ENCODE peak calls at places on chromosome 15, in eight cellular contexts. One of them, this sample, is unnamed. For H3K36me3, the result is how much of the 10 kb centered on the place peaks cover.

GRCh38 chr15:57598346-57598745 is 6.6 kb downstream of the MYZAP start:
- DNase-seq in adrenal gland: no peak
- DNase-seq in naive thymus-derived CD4-positive, alpha-beta T cell: no peak
- DNase-seq in effector memory CD4-positive, alpha-beta T cell: no peak
- DNase-seq in neural progenitor cell: no peak
- DNase-seq in osteoblast: no peak
- DNase-seq in Caco-2: no peak
- DNase-seq in keratinocyte: no peak
- DNase-seq in this sample: no peak

GRCh38 chr15:71342658-71343057 is 227.4 kb downstream of the THSD4 start:
- DNase-seq in adrenal gland: no peak
- DNase-seq in Caco-2: no peak
- DNase-seq in osteoblast: no peak
- DNase-seq in naive thymus-derived CD4-positive, alpha-beta T cell: no peak
- DNase-seq in effector memory CD4-positive, alpha-beta T cell: no peak
- DNase-seq in neural progenitor cell: no peak
- DNase-seq in keratinocyte: no peak
- DNase-seq in this sample: no peak

GRCh38 chr15:37032091-37032775 is 68.1 kb downstream of the MEIS2 start:
- DNase-seq in naive thymus-derived CD4-positive, alpha-beta T cell: no peak
- DNase-seq in Caco-2: no peak
- DNase-seq in adrenal gland: no peak
- DNase-seq in keratinocyte: no peak
- DNase-seq in neural progenitor cell: no peak
- DNase-seq in effector memory CD4-positive, alpha-beta T cell: no peak
- DNase-seq in osteoblast: no peak
- DNase-seq in this sample: peak

GRCh38 chr15:39400821-39401550 is 179.9 kb upstream of the THBS1 start:
- DNase-seq in Caco-2: no peak
- DNase-seq in effector memory CD4-positive, alpha-beta T cell: no peak
- DNase-seq in adrenal gland: peak
- DNase-seq in neural progenitor cell: no peak
- DNase-seq in osteoblast: peak
- DNase-seq in keratinocyte: no peak
- DNase-seq in naive thymus-derived CD4-positive, alpha-beta T cell: no peak
- DNase-seq in this sample: no peak

GRCh38 chr15:82046668-82047492 is 1.1 kb upstream of the MEX3B start:
- DNase-seq in effector memory CD4-positive, alpha-beta T cell: peak
- DNase-seq in adrenal gland: peak
- DNase-seq in keratinocyte: peak
- DNase-seq in osteoblast: peak
- DNase-seq in Caco-2: peak
- DNase-seq in naive thymus-derived CD4-positive, alpha-beta T cell: peak
- DNase-seq in neural progenitor cell: peak
- DNase-seq in this sample: peak

GRCh38 chr15:51909591-51909990 is 62.0 kb downstream of the LEO1 start:
- DNase-seq in osteoblast: no peak
- DNase-seq in adrenal gland: no peak
- DNase-seq in Caco-2: no peak
- DNase-seq in keratinocyte: no peak
- DNase-seq in neural progenitor cell: no peak
- DNase-seq in naive thymus-derived CD4-positive, alpha-beta T cell: no peak
- DNase-seq in effector memory CD4-positive, alpha-beta T cell: no peak
- DNase-seq in this sample: no peak

GRCh38 chr15:32763295-32763694 is 45.5 kb downstream of the GREM1 start:
- DNase-seq in osteoblast: no peak
- DNase-seq in keratinocyte: no peak
- DNase-seq in Caco-2: no peak
- DNase-seq in naive thymus-derived CD4-positive, alpha-beta T cell: no peak
- DNase-seq in adrenal gland: no peak
- DNase-seq in effector memory CD4-positive, alpha-beta T cell: no peak
- DNase-seq in neural progenitor cell: no peak
- DNase-seq in this sample: no peak

GRCh38 chr15:95872366-95872771 is 458.1 kb upstream of the NR2F2 start:
- DNase-seq in keratinocyte: no peak
- DNase-seq in osteoblast: peak
- DNase-seq in naive thymus-derived CD4-positive, alpha-beta T cell: no peak
- DNase-seq in adrenal gland: no peak
- DNase-seq in effector memory CD4-positive, alpha-beta T cell: no peak
- DNase-seq in neural progenitor cell: no peak
- DNase-seq in Caco-2: peak
- DNase-seq in this sample: no peak

GRCh38 chr15:25238126-25238525 is 200.7 kb downstream of the UBE3A start:
- DNase-seq in effector memory CD4-positive, alpha-beta T cell: no peak
- DNase-seq in adrenal gland: no peak
- DNase-seq in osteoblast: no peak
- DNase-seq in neural progenitor cell: no peak
- DNase-seq in Caco-2: no peak
- DNase-seq in naive thymus-derived CD4-positive, alpha-beta T cell: no peak
- DNase-seq in keratinocyte: no peak
- DNase-seq in this sample: no peak

GRCh38 chr15:79192462-79193036 is 90.0 kb upstream of the ANKRD34C start:
- DNase-seq in neural progenitor cell: no peak
- DNase-seq in effector memory CD4-positive, alpha-beta T cell: no peak
- DNase-seq in naive thymus-derived CD4-positive, alpha-beta T cell: no peak
- DNase-seq in osteoblast: no peak
- DNase-seq in adrenal gland: no peak
- DNase-seq in keratinocyte: no peak
- DNase-seq in Caco-2: no peak
- DNase-seq in this sample: no peak

GRCh38 chr15:72592103-72592502 is 62.4 kb upstream of the GOLGA6B start:
- DNase-seq in keratinocyte: no peak
- DNase-seq in effector memory CD4-positive, alpha-beta T cell: no peak
- DNase-seq in adrenal gland: no peak
- DNase-seq in naive thymus-derived CD4-positive, alpha-beta T cell: no peak
- DNase-seq in osteoblast: no peak
- DNase-seq in neural progenitor cell: no peak
- DNase-seq in Caco-2: no peak
- DNase-seq in this sample: no peak

GRCh38 chr15:76011611-76012010 is 613 bp downstream of the NRG4 start:
- DNase-seq in neural progenitor cell: no peak
- DNase-seq in adrenal gland: no peak
- DNase-seq in Caco-2: no peak
- DNase-seq in effector memory CD4-positive, alpha-beta T cell: no peak
- DNase-seq in osteoblast: no peak
- DNase-seq in naive thymus-derived CD4-positive, alpha-beta T cell: no peak
- DNase-seq in keratinocyte: no peak
- DNase-seq in this sample: no peak
- H3K4me3 ChIP-seq in neural progenitor cell: no peak
- H3K4me3 ChIP-seq in adrenal gland: no peak
- H3K4me3 ChIP-seq in Caco-2: peak
- H3K4me3 ChIP-seq in effector memory CD4-positive, alpha-beta T cell: no peak
- H3K4me3 ChIP-seq in osteoblast: no peak
- H3K4me3 ChIP-seq in naive thymus-derived CD4-positive, alpha-beta T cell: no peak
- H3K4me3 ChIP-seq in keratinocyte: peak
- H3K4me3 ChIP-seq in this sample: no peak

GRCh38 chr15:74451322-74451721 is 9.6 kb downstream of the UBL7 start:
- DNase-seq in keratinocyte: no peak
- DNase-seq in neural progenitor cell: no peak
- DNase-seq in osteoblast: no peak
- DNase-seq in naive thymus-derived CD4-positive, alpha-beta T cell: no peak
- DNase-seq in effector memory CD4-positive, alpha-beta T cell: no peak
- DNase-seq in adrenal gland: no peak
- DNase-seq in Caco-2: no peak
- DNase-seq in this sample: no peak
- H3K36me3 ChIP-seq in keratinocyte: under half
- H3K36me3 ChIP-seq in neural progenitor cell: under half
- H3K36me3 ChIP-seq in osteoblast: half or more
- H3K36me3 ChIP-seq in naive thymus-derived CD4-positive, alpha-beta T cell: half or more
- H3K36me3 ChIP-seq in effector memory CD4-positive, alpha-beta T cell: half or more
- H3K36me3 ChIP-seq in adrenal gland: under half
- H3K36me3 ChIP-seq in Caco-2: under half
- H3K36me3 ChIP-seq in this sample: under half

DNA sequence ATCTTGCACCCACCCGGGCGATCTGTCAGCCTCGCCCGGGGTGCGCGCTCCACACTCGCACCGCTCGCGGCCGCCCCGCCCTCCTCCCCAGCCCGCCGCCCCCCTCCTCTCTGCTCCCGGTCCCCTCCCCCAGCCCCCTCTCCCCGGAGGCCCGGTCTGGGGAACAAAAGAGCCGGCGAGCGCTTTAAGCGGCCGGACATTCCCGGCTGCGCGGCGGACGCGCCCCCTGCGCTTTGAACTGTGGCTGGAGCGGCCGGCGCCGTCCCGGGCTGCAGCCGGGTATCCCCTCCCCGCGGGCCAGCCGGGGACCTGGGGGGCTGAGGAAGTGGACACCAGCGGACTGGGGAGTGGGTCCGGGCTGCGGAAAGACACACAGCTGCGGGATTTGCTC is at the start of gene IGDCC3:
- DNase-seq in effector memory CD4-positive, alpha-beta T cell: no peak
- DNase-seq in naive thymus-derived CD4-positive, alpha-beta T cell: no peak
- DNase-seq in adrenal gland: no peak
- DNase-seq in Caco-2: peak
- DNase-seq in osteoblast: peak
- DNase-seq in keratinocyte: no peak
- DNase-seq in neural progenitor cell: peak
- DNase-seq in this sample: no peak
- H3K4me3 ChIP-seq in effector memory CD4-positive, alpha-beta T cell: peak
- H3K4me3 ChIP-seq in naive thymus-derived CD4-positive, alpha-beta T cell: peak
- H3K4me3 ChIP-seq in adrenal gland: no peak
- H3K4me3 ChIP-seq in Caco-2: peak
- H3K4me3 ChIP-seq in osteoblast: peak
- H3K4me3 ChIP-seq in keratinocyte: peak
- H3K4me3 ChIP-seq in neural progenitor cell: peak
- H3K4me3 ChIP-seq in this sample: peak

GRCh38 chr15:60349589-60349988 is 48.2 kb downstream of the ANXA2 start:
- DNase-seq in neural progenitor cell: no peak
- DNase-seq in adrenal gland: no peak
- DNase-seq in effector memory CD4-positive, alpha-beta T cell: no peak
- DNase-seq in Caco-2: no peak
- DNase-seq in keratinocyte: no peak
- DNase-seq in osteoblast: no peak
- DNase-seq in naive thymus-derived CD4-positive, alpha-beta T cell: no peak
- DNase-seq in this sample: no peak
- H3K36me3 ChIP-seq in neural progenitor cell: under half
- H3K36me3 ChIP-seq in adrenal gland: under half
- H3K36me3 ChIP-seq in effector memory CD4-positive, alpha-beta T cell: half or more
- H3K36me3 ChIP-seq in Caco-2: under half
- H3K36me3 ChIP-seq in keratinocyte: half or more
- H3K36me3 ChIP-seq in osteoblast: half or more
- H3K36me3 ChIP-seq in naive thymus-derived CD4-positive, alpha-beta T cell: under half
- H3K36me3 ChIP-seq in this sample: half or more

GRCh38 chr15:75713338-75713895 is 769 bp upstream of the CSPG4 start:
- DNase-seq in naive thymus-derived CD4-positive, alpha-beta T cell: no peak
- DNase-seq in keratinocyte: no peak
- DNase-seq in effector memory CD4-positive, alpha-beta T cell: no peak
- DNase-seq in neural progenitor cell: no peak
- DNase-seq in osteoblast: peak
- DNase-seq in adrenal gland: no peak
- DNase-seq in Caco-2: no peak
- DNase-seq in this sample: no peak
- H3K4me3 ChIP-seq in naive thymus-derived CD4-positive, alpha-beta T cell: no peak
- H3K4me3 ChIP-seq in keratinocyte: no peak
- H3K4me3 ChIP-seq in effector memory CD4-positive, alpha-beta T cell: no peak
- H3K4me3 ChIP-seq in neural progenitor cell: no peak
- H3K4me3 ChIP-seq in osteoblast: no peak
- H3K4me3 ChIP-seq in adrenal gland: no peak
- H3K4me3 ChIP-seq in Caco-2: no peak
- H3K4me3 ChIP-seq in this sample: no peak

GRCh38 chr15:89085289-89085906 is 2.9 kb upstream of the ABHD2 start:
- DNase-seq in effector memory CD4-positive, alpha-beta T cell: no peak
- DNase-seq in Caco-2: no peak
- DNase-seq in naive thymus-derived CD4-positive, alpha-beta T cell: no peak
- DNase-seq in osteoblast: peak
- DNase-seq in neural progenitor cell: no peak
- DNase-seq in keratinocyte: no peak
- DNase-seq in adrenal gland: no peak
- DNase-seq in this sample: no peak
- H3K36me3 ChIP-seq in effector memory CD4-positive, alpha-beta T cell: under half
- H3K36me3 ChIP-seq in Caco-2: under half
- H3K36me3 ChIP-seq in naive thymus-derived CD4-positive, alpha-beta T cell: under half
- H3K36me3 ChIP-seq in osteoblast: under half
- H3K36me3 ChIP-seq in neural progenitor cell: under half
- H3K36me3 ChIP-seq in keratinocyte: under half
- H3K36me3 ChIP-seq in adrenal gland: under half
- H3K36me3 ChIP-seq in this sample: under half

GRCh38 chr15:29570931-29571727 is 251.1 kb downstream of the TJP1 start:
- DNase-seq in neural progenitor cell: peak
- DNase-seq in effector memory CD4-positive, alpha-beta T cell: no peak
- DNase-seq in osteoblast: peak
- DNase-seq in Caco-2: peak
- DNase-seq in naive thymus-derived CD4-positive, alpha-beta T cell: no peak
- DNase-seq in keratinocyte: no peak
- DNase-seq in adrenal gland: no peak
- DNase-seq in this sample: no peak

GRCh38 chr15:29570121-29570930 is 251.9 kb downstream of the TJP1 start:
- DNase-seq in keratinocyte: no peak
- DNase-seq in effector memory CD4-positive, alpha-beta T cell: no peak
- DNase-seq in adrenal gland: no peak
- DNase-seq in neural progenitor cell: peak
- DNase-seq in osteoblast: peak
- DNase-seq in naive thymus-derived CD4-positive, alpha-beta T cell: no peak
- DNase-seq in Caco-2: peak
- DNase-seq in this sample: no peak

GRCh38 chr15:29567336-29567735 is 254.9 kb downstream of the TJP1 start:
- DNase-seq in osteoblast: no peak
- DNase-seq in keratinocyte: no peak
- DNase-seq in adrenal gland: no peak
- DNase-seq in neural progenitor cell: no peak
- DNase-seq in Caco-2: no peak
- DNase-seq in effector memory CD4-positive, alpha-beta T cell: no peak
- DNase-seq in naive thymus-derived CD4-positive, alpha-beta T cell: no peak
- DNase-seq in this sample: no peak

GRCh38 chr15:29568840-29569532 is 253.3 kb downstream of the TJP1 start:
- DNase-seq in adrenal gland: no peak
- DNase-seq in osteoblast: peak
- DNase-seq in keratinocyte: no peak
- DNase-seq in naive thymus-derived CD4-positive, alpha-beta T cell: no peak
- DNase-seq in effector memory CD4-positive, alpha-beta T cell: no peak
- DNase-seq in neural progenitor cell: peak
- DNase-seq in Caco-2: peak
- DNase-seq in this sample: no peak

DNA sequence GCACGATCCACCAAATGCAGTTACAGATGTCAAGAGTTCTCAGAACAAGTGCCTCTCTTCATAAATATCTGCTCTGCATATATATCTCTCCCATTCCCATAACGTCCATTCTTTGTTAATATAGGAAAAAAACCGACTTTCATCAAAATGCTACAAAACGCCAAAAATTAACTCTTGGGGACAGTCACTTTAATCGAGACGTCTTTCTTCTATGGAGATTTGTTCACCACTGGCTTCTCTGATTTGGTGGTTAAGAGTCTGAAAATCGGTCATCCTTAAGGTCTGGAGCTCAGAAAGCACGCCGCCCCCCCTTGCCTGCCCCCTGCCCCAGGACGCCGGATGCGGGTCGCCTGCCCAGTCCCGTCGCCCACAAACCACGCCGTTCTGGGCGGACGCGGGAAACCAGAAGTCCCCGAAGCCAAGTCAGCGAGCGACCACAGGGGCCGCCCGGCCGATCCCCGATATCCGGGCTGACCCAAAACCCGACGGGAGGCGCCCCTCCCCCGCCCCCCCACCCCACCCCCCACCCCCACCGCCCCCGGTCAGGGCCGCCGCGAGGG is 252.7 kb downstream of the TJP1 start:
- DNase-seq in adrenal gland: no peak
- DNase-seq in keratinocyte: no peak
- DNase-seq in osteoblast: no peak
- DNase-seq in effector memory CD4-positive, alpha-beta T cell: no peak
- DNase-seq in naive thymus-derived CD4-positive, alpha-beta T cell: no peak
- DNase-seq in Caco-2: no peak
- DNase-seq in neural progenitor cell: peak
- DNase-seq in this sample: no peak
- H3K4me3 ChIP-seq in adrenal gland: no peak
- H3K4me3 ChIP-seq in keratinocyte: no peak
- H3K4me3 ChIP-seq in osteoblast: no peak
- H3K4me3 ChIP-seq in effector memory CD4-positive, alpha-beta T cell: no peak
- H3K4me3 ChIP-seq in naive thymus-derived CD4-positive, alpha-beta T cell: no peak
- H3K4me3 ChIP-seq in Caco-2: no peak
- H3K4me3 ChIP-seq in neural progenitor cell: peak
- H3K4me3 ChIP-seq in this sample: peak